ENCODE peak calls at places on chromosomes 12 and 14, in eight cellular contexts. L is OCI-LY7; V is Calu3; U is stimulated activated CD4-positive, alpha-beta T cell treated with anti-CD3 and anti-CD28 coated beads, Interleukin-4, amount 100 ng/mL, for 1 hour; J is foreskin fibroblast; B is NCI-H1092; R is stimulated activated naive CD8-positive, alpha-beta T cell treated with anti-CD3 and anti-CD28 coated beads, Interleukin-15, Interleukin-2, amounts not matched to agents 100 U/mL and 50 U/mL, for 24 hours; H is fibroblast of lung. Z is an unnamed sample.

GRCh38 chr14:77088219-77088618 is 9.8 kb upstream of the CIPC start:
- DNase-seq in V (peak; percentile 81), R (no peak), L (no peak), U (no peak), J (no peak), H (no peak), B (no peak), Z (no peak)

GRCh38 chr12:75208851-75209781 is 523 bp downstream of the KCNC2 start:
- DNase-seq in B (no peak), V (peak; percentile 58), H (peak; percentile 51), R (peak; percentile 29), L (no peak), J (peak; percentile 7), U (peak; percentile 19), Z (no peak)

GRCh38 chr12:47729233-47729632 is 3.9 kb upstream of the ENDOU start:
- DNase-seq in B (no peak), V (no peak), R (no peak), H (peak; percentile 29), U (no peak), L (no peak), J (peak; percentile 88), Z (no peak)

GRCh38 chr12:93591137-93591868 is 18.8 kb downstream of the SOCS2 start:
- DNase-seq in H (peak; percentile 88), U (peak; percentile 26), V (peak; percentile 34), R (peak; percentile 32), B (no peak), L (peak; percentile 38), J (peak; percentile 64), Z (peak; percentile 90)

GRCh38 chr12:29858270-29858786 is 74.6 kb upstream of the TMTC1 start:
- DNase-seq in R (no peak), J (no peak), L (no peak), B (no peak), H (no peak), V (no peak), U (no peak), Z (no peak)

GRCh38 chr12:28258998-28259397 is 68.7 kb downstream of the CCDC91 start:
- DNase-seq in J (no peak), R (no peak), V (no peak), B (no peak), U (no peak), L (no peak), H (peak; percentile 64), Z (no peak)

GRCh38 chr12:53062977-53063707 is 13.3 kb downstream of the TNS2 start:
- DNase-seq in V (no peak), H (no peak), L (no peak), U (no peak), J (no peak), B (no peak), R (no peak), Z (no peak)

GRCh38 chr14:99454246-99454645 is 26.4 kb downstream of the SETD3 start:
- DNase-seq in L (no peak), B (no peak), J (no peak), V (no peak), U (no peak), R (no peak), H (peak; percentile 28), Z (no peak)

GRCh38 chr12:107580750-107581529 is 104.7 kb upstream of the PWP1 start:
- DNase-seq in L (no peak), R (no peak), H (peak; percentile 24), V (no peak), U (no peak), B (no peak), J (no peak), Z (no peak)

GRCh38 chr14:90693413-90693812 is 122.8 kb downstream of the TTC7B start:
- DNase-seq in L (no peak), U (no peak), R (no peak), J (no peak), H (no peak), V (no peak), B (peak; percentile 25), Z (no peak)

GRCh38 chr12:52156757-52157565 is 34.9 kb downstream of the KRT80 start:
- DNase-seq in L (peak; percentile 64), R (peak; percentile 81), U (peak; percentile 76), J (no peak), V (peak; percentile 84), B (peak; percentile 46), H (no peak), Z (no peak)

Z was measured in coronary artery.